ENCODE peak calls at places on chromosome 16, in four cellular contexts. W is neural progenitor cell, O is tibial artery, J is IMR-90. S is an unnamed sample.

GRCh38 chr16:3993052-3993785 is 112.7 kb upstream of the CREBBP start:
- DNase-seq in W (no peak), O (no peak), J (no peak), S (no peak)

GRCh38 chr16:31201511-31202401 is 804 bp downstream of the PYCARD start:
- DNase-seq in W (peak; percentile 20), O (no peak), J (no peak), S (peak; percentile 50)

GRCh38 chr16:17365211-17365541 is 105.6 kb downstream of the XYLT1 start:
- DNase-seq in W (no peak), O (no peak), J (no peak), S (no peak)

GRCh38 chr16:68237243-68238028 is 1.5 kb upstream of the ESRP2 start:
- DNase-seq in W (peak; percentile 99), O (peak; percentile 99), J (peak; percentile 96), S (peak; percentile 95)

GRCh38 chr16:35733971-35734702 is 2274.7 kb downstream of the TP53TG3F start:
- DNase-seq in W (no peak), O (no peak), J (no peak), S (no peak)

GRCh38 chr16:14302399-14303181 is 231.5 kb downstream of the MRTFB start:
- DNase-seq in W (peak; percentile 79), O (no peak), J (no peak), S (no peak)

GRCh38 chr16:72561-73537 is at the start of gene RHBDF1:
- DNase-seq in W (peak; percentile 90), O (no peak), J (peak; percentile 47), S (no peak)

GRCh38 chr16:72723781-72724180 is 324.1 kb downstream of the ZFHX3 start:
- DNase-seq in W (no peak), O (no peak), J (peak; percentile 51), S (peak; percentile 83)

GRCh38 chr16:69613283-69614154 is 47.8 kb downstream of the NFAT5 start:
- DNase-seq in W (no peak), O (no peak), J (peak; percentile 56), S (peak; percentile 94)

GRCh38 chr16:46658925-46659324 is 30.1 kb downstream of the VPS35 start:
- DNase-seq in W (no peak), O (no peak), J (no peak), S (no peak)

GRCh38 chr16:56742030-56742984 is 12.4 kb downstream of the NUP93 start:
- DNase-seq in W (no peak), O (no peak), J (peak; percentile 92), S (peak; percentile 87)

GRCh38 chr16:53100889-53101288 is 46.1 kb downstream of the CHD9 start:
- DNase-seq in W (no peak), O (no peak), J (no peak), S (no peak)

GRCh38 chr16:81586976-81587625 is 142.5 kb downstream of the CMIP start:
- DNase-seq in W (no peak), O (no peak), J (no peak), S (no peak)

GRCh38 chr16:11212819-11213196 is 43.2 kb downstream of the SOCS1 start:
- DNase-seq in W (no peak), O (no peak), J (no peak), S (no peak)

GRCh38 chr16:12868788-12869187 is 32.6 kb upstream of the SHISA9 start:
- DNase-seq in W (no peak), O (no peak), J (no peak), S (no peak)

GRCh38 chr16:12866981-12867551 is 34.3 kb upstream of the SHISA9 start:
- DNase-seq in W (no peak), O (no peak), J (no peak), S (no peak)

GRCh38 chr16:12868169-12868568 is 33.2 kb upstream of the SHISA9 start:
- DNase-seq in W (no peak), O (no peak), J (no peak), S (no peak)

GRCh38 chr16:12871784-12872183 is 29.6 kb upstream of the SHISA9 start:
- DNase-seq in W (no peak), O (no peak), J (no peak), S (no peak)

GRCh38 chr16:12869681-12870427 is 31.5 kb upstream of the SHISA9 start:
- DNase-seq in W (no peak), O (no peak), J (no peak), S (no peak)
- H3K36me3 ChIP-seq in W (no peaks in the 10 kb centered on the region), O (no peaks in the 10 kb centered on the region), J (no peaks in the 10 kb centered on the region), S (no peaks in the 10 kb centered on the region)

GRCh38 chr16:23615805-23616204 is 19.7 kb upstream of the NDUFAB1 start:
- DNase-seq in W (no peak), O (no peak), J (no peak), S (no peak)
- TF ChIP-seq CTCF in W (no peak), O (no peak), J (no peak), S (no peak)

DNA sequence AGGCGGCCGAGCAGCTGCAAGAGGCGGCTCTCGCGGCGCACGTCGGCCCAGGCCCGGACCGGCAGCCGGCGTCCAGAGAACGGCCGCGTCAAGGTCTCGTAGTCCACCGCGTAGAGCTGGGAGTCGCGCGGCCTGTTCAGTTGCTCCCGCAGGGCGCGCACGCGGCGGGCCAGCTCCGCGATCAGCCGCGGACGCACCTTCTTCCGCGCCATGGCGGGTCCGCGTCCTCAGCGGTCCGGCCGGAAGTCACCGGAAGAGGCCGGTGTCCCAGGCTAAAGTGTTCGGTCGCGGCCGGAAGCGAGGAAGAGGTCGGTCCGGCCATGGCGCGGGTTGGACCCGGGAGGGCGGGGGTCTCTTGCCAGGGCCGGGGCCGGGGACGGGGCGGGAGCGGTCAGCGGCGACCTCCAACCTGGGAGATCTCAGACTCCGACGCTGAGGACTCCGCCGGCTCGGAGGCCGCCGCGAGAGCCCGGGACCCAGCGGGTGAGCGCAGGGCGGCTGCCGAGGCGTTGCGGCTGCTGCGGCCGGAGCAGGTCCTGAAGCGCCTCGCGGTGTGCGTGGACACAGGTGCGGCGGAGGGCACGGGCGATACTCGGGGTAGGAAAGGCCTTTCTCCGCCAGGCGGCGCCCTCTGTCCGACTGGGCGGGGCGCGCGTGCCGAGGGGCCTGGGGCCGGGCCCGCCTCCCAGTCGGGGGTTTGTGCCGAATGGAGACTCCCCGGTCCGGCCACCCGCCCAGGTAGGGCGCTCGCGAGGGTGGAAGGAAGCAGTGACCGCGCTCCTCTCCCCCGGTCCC is at the start of gene MRPS34:
- DNase-seq in W (peak; percentile 97), O (peak; percentile 87), J (peak; percentile 83), S (peak; percentile 42)
- H3K4me3 ChIP-seq in W (peak within 1 kb of the TSS; percentile 83), O (peak within 1 kb of the TSS; percentile 99), J (peak within 1 kb of the TSS; percentile 93), S (peak within 1 kb of the TSS; percentile 97)

DNA sequence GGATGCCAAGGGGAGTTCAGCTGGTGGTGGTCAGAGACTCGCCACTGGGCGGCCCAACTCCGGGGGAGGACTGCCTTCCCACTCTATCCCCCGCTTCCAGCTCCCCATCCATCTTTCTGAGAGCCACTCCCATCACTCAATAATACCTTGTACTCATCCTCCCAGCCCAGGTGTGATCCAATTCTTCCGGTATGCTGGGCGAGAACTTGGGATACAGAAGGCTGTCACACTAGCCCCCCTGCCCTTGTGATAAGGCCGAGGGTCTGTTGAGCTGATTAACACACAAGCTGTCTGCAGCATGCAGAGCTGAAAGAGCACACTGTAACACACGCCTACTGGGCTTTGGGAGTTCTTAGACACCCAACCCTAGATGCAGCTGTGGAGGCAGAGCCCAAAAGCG is 460.4 kb upstream of the EEF2KMT start:
- DNase-seq in W (no peak), O (no peak), J (no peak), S (no peak)
- H3K36me3 ChIP-seq in W (no peaks in the 10 kb centered on the region), O (no peaks in the 10 kb centered on the region), J (no peaks in the 10 kb centered on the region), S (no peaks in the 10 kb centered on the region)

DNA sequence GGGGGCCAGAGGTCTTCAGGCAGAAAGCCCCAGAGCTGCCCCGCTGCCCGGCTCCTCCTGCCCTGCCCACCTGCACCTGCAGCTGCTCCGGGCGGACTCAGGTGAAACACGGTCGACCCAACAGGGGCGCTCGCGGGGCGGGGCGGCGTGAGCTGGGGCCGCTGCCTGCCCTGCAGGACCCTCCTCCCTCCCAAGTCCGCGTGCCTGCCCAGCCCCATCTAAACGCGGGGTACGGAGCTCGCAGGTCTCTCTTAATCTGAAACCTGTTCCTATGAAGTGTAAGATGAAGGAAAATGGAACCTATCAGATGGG is 28.1 kb downstream of the GNPTG start:
- DNase-seq in W (no peak), O (no peak), J (no peak), S (no peak)
- TF ChIP-seq CTCF in W (peak; percentile 36), O (no peak), J (no peak), S (no peak)